ENCODE peak calls at places on chromosomes 3 and 15, in eight cellular contexts. X is thoracic aorta, R is breast epithelium, F is ascending aorta, C is Panc1, E is AG04450, B is tibial artery, V is fibroblast of pulmonary artery. A is an unnamed sample.

GRCh38 chr15:80920271-80920699 is 69.3 kb downstream of the MESD start:
- DNase-seq in B (no peak), E (no peak), F (no peak), V (no peak), R (no peak), X (no peak), C (no peak), A (no peak)

GRCh38 chr3:74426571-74426970 is 187.9 kb downstream of the CNTN3 start:
- DNase-seq in F (no peak), B (no peak), R (no peak), C (no peak), V (peak; percentile 66), X (no peak), E (no peak), A (no peak)

GRCh38 chr3:175704366-175705041 is 845.4 kb downstream of the NAALADL2 start:
- DNase-seq in B (no peak), V (no peak), F (no peak), E (no peak), C (no peak), X (no peak), R (no peak), A (no peak)

GRCh38 chr3:130378677-130379191 is 33.3 kb downstream of the COL6A5 start:
- DNase-seq in V (no peak), B (no peak), F (no peak), E (no peak), C (no peak), R (no peak), X (no peak), A (no peak)

GRCh38 chr15:100730129-100730528 is 127.7 kb downstream of the ASB7 start:
- DNase-seq in C (no peak), F (no peak), B (no peak), E (no peak), V (no peak), X (no peak), R (no peak), A (no peak)

GRCh38 chr15:75648156-75649000 is 666 bp downstream of the SNX33 start:
- DNase-seq in X (no peak), E (no peak), R (peak; percentile 31), B (no peak), F (no peak), C (no peak), V (peak; percentile 49), A (no peak)

GRCh38 chr3:36763850-36764703 is at the start of gene DCLK3:
- DNase-seq in R (no peak), F (no peak), E (no peak), X (no peak), V (no peak), B (no peak), C (no peak), A (no peak)

GRCh38 chr3:113695818-113696645 is at the start of gene USF3:
- DNase-seq in R (peak; percentile 50), C (no peak), E (no peak), F (no peak), X (no peak), B (peak; percentile 88), V (peak; percentile 56), A (no peak)

GRCh38 chr15:29568840-29569532 is 253.3 kb downstream of the TJP1 start:
- DNase-seq in B (no peak), X (no peak), R (no peak), V (peak; percentile 8), E (no peak), F (no peak), C (no peak), A (no peak)

GRCh38 chr3:79765854-79766253 is 1.9 kb downstream of the ROBO1 start:
- DNase-seq in X (no peak), R (no peak), F (no peak), B (no peak), E (no peak), C (no peak), V (no peak), A (no peak)

GRCh38 chr3:79767953-79768282 is at the start of gene ROBO1:
- DNase-seq in F (no peak), X (no peak), E (no peak), R (no peak), C (no peak), B (no peak), V (peak; percentile 10), A (no peak)

GRCh38 chr3:79769234-79769633 is 1.4 kb upstream of the ROBO1 start:
- DNase-seq in R (no peak), B (no peak), E (no peak), C (no peak), F (no peak), X (no peak), V (no peak), A (no peak)

GRCh38 chr3:79766474-79767193 is 1.2 kb downstream of the ROBO1 start:
- DNase-seq in X (no peak), C (no peak), E (no peak), F (no peak), V (no peak), R (no peak), B (no peak), A (no peak)

GRCh38 chr3:79767194-79767952 is 425 bp downstream of the ROBO1 start:
- DNase-seq in X (no peak), C (no peak), F (no peak), V (peak; percentile 4), R (no peak), E (no peak), B (no peak), A (no peak)
- H3K4me3 ChIP-seq in X (peak overlapping the region; percentile 44), C (peak overlapping the region; percentile 85), F (peak overlapping the region; percentile 33), V (peak overlapping the region; percentile 36), R (no peak overlapping the region), E (no peak overlapping the region), B (peak overlapping the region; percentile 40), A (no peak overlapping the region)

DNA sequence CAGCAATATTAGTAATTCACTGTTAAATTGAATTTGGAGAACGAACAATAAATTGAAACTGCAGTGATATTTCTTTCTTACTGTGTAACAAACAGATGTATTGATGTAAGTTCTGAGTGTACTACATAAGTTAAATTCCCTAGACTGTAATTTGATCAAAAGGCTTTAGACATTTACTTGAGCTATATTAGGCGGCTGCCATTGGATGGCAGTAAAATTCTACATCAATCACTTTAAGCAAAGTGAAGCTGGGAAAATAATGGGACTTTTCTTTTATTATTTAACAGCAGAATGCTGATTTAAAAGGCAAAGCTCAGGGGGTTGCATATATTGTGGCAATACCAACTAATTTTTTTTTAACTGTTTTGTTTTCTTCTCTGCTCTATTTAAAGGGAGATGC is 212.6 kb upstream of the PLSCR5 start:
- DNase-seq in F (no peak), R (no peak), V (peak; percentile 45), B (no peak), X (no peak), C (no peak), E (no peak), A (no peak)
- TF ChIP-seq CTCF in F (no peak), R (no peak), V (peak; percentile 21), B (no peak), X (no peak), C (peak; percentile 54), E (peak; percentile 21), A (peak; percentile 37)

GRCh38 chr15:49423906-49424520 is 971 bp downstream of the FGF7 start:
- DNase-seq in V (peak; percentile 24), E (no peak), R (no peak), B (no peak), F (no peak), X (no peak), C (no peak), A (no peak)

GRCh38 chr15:49430046-49430445 is 7.0 kb downstream of the FGF7 start:
- DNase-seq in C (no peak), R (no peak), E (no peak), V (no peak), X (no peak), B (no peak), F (no peak), A (no peak)

GRCh38 chr15:49424954-49425353 is 1.9 kb downstream of the FGF7 start:
- DNase-seq in E (no peak), R (no peak), V (no peak), B (no peak), F (no peak), C (no peak), X (no peak), A (no peak)

GRCh38 chr15:49428392-49429095 is 5.5 kb downstream of the FGF7 start:
- DNase-seq in X (no peak), F (no peak), C (no peak), V (peak; percentile 55), E (no peak), R (no peak), B (no peak), A (no peak)

DNA sequence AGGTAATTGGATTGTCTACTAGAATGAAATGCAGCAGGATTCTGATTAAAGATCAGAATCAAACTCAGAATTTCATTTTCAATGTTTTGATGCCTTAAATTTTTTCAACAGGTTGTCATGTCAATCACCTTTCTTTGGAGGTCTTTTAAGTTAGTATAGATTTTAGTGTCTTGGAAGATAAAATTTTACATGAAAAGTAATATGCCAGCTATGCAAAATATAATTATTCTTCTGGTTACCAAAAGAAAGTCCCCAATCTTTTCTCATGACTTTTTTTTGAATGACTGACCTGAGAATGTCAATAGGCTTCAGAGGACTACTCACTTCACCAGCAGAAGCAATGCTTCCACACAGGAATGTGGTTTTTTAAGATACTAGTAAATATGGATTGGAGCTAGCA is 4.3 kb downstream of the FGF7 start:
- DNase-seq in F (no peak), E (no peak), V (no peak), X (no peak), R (no peak), C (no peak), B (no peak), A (no peak)
- H3K4me3 ChIP-seq in F (no peak overlapping the region), E (peak overlapping the region; percentile 66), V (no peak overlapping the region), X (no peak overlapping the region), R (peak overlapping the region; percentile 35), C (no peak overlapping the region), B (peak overlapping the region; percentile 5), A (no peak overlapping the region)

DNA sequence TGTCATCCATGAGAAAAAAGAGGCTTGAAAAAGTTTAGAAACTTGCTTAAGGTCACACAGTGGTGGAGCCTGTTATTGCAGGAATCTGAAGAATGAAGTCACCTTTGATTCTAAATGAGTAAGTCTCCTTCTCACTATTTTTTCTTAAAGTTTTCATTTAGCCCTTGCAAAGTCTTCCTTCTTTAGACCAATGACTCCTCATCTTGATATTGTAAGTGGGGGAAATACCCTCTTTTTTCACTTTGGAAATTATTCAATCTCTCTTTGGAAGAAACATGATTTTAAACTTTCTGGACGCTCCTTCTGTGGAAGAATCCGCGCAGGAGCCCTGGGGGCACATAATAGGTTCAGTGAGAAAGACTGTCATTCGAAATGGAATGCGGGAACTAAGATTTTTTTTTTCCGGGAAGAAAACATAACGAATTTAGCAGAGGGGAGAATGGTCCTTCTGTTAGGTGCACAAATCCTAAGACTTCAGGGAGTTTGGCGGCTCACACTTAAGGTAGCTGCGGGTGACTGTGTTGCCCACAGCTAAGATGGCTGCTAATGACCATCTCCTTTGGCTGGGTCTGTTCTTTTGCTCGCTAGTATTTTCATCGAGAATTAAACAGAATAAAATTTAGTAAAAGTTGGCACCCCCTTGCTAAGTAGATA is 614 bp upstream of the SLMAP start:
- DNase-seq in V (peak; percentile 64), B (no peak), R (peak; percentile 60), E (no peak), F (no peak), X (no peak), C (no peak), A (no peak)
- TF ChIP-seq CTCF in V (peak; percentile 23), B (no peak), R (peak; percentile 57), E (peak; percentile 19), F (no peak), X (no peak), C (no peak), A (no peak)